ENCODE peak calls at places on chromosomes 1 and 21, in six cellular contexts. G is kidney tubule cell; R is activated CD8-positive, alpha-beta memory T cell treated with anti-CD3 and anti-CD28 coated beads, Interleukin-2, amount 50 U/mL, for 48 hours; F is frontal cortex; W is T47D; O is activated CD4-positive, alpha-beta T cell treated with anti-CD3 and anti-CD28 coated beads for 1 hour. H is an unnamed sample.

GRCh38 chr1:206556047-206556747 is 48.9 kb downstream of the RASSF5 start:
- DNase-seq in G (no peak), R (no peak), W (no peak), F (no peak), O (no peak), H (no peak)

GRCh38 chr1:229817936-229818335 is 191.9 kb downstream of the URB2 start:
- DNase-seq in F (no peak), O (no peak), G (no peak), R (no peak), W (no peak), H (no peak)

GRCh38 chr21:26546698-26547097 is 26.4 kb downstream of the CYYR1 start:
- DNase-seq in O (no peak), F (no peak), G (no peak), W (no peak), R (no peak), H (no peak)

GRCh38 chr21:45136927-45137611 is 62.7 kb downstream of the ADARB1 start:
- DNase-seq in F (peak; percentile 79), R (peak; percentile 81), W (peak; percentile 93), O (peak; percentile 44), G (peak; percentile 82), H (peak; percentile 84)

GRCh38 chr1:207603777-207604176 is 41.2 kb upstream of the CR1L start:
- DNase-seq in O (no peak), R (no peak), G (no peak), W (no peak), F (no peak), H (peak; percentile 17)

GRCh38 chr1:53410100-53410541 is 49.1 kb upstream of the DMRTB1 start:
- DNase-seq in F (no peak), O (no peak), W (no peak), R (no peak), G (no peak), H (no peak)

GRCh38 chr1:220786337-220787068 is at the start of gene MTARC1:
- DNase-seq in F (peak; percentile 56), O (no peak), W (peak; percentile 76), R (no peak), G (peak; percentile 73), H (peak; percentile 65)

GRCh38 chr1:50348449-50349241 is 74.6 kb downstream of the DMRTA2 start:
- DNase-seq in O (no peak), R (peak; percentile 57), G (peak; percentile 79), W (peak; percentile 52), F (no peak), H (peak; percentile 57)

GRCh38 chr1:35777109-35777508 is 7.3 kb upstream of the CLSPN start:
- DNase-seq in W (no peak), O (no peak), R (no peak), G (no peak), F (no peak), H (no peak)

GRCh38 chr1:208031316-208031931 is 120.5 kb upstream of the CD34 start:
- DNase-seq in F (no peak), W (no peak), G (no peak), O (no peak), R (no peak), H (no peak)

GRCh38 chr1:40036574-40036973 is 4.0 kb upstream of the CAP1 start:
- DNase-seq in G (no peak), O (no peak), F (no peak), R (no peak), W (no peak), H (no peak)